ENCODE peak calls at places on chromosome 18, in four cellular contexts. One of them, this sample, is unnamed.
A peak's percentile ranks its signal among the peaks of the same experiment; 100 is the strongest.

GRCh38 chr18:8389391-8390340 is 219.6 kb upstream of the RAB12 start:
- DNase-seq in coronary artery: no peak
- DNase-seq in uterus: peak; percentile 56
- DNase-seq in foreskin fibroblast: peak; percentile 84
- DNase-seq in this sample: no peak

GRCh38 chr18:24212939-24213338 is 74.1 kb downstream of the CABYR start:
- DNase-seq in coronary artery: no peak
- DNase-seq in foreskin fibroblast: peak; percentile 82
- DNase-seq in uterus: no peak
- DNase-seq in this sample: no peak

GRCh38 chr18:79911871-79912270 is 39.6 kb downstream of the SLC66A2 start:
- DNase-seq in coronary artery: no peak
- DNase-seq in foreskin fibroblast: no peak
- DNase-seq in uterus: no peak
- DNase-seq in this sample: no peak

GRCh38 chr18:35890323-35890722 is 82.2 kb upstream of the RMP24 start:
- DNase-seq in coronary artery: no peak
- DNase-seq in uterus: no peak
- DNase-seq in foreskin fibroblast: no peak
- DNase-seq in this sample: no peak

GRCh38 chr18:11857177-11857887 is 6.1 kb downstream of the CHMP1B start:
- DNase-seq in uterus: peak; percentile 48
- DNase-seq in foreskin fibroblast: peak; percentile 98
- DNase-seq in coronary artery: peak; percentile 89
- DNase-seq in this sample: no peak

GRCh38 chr18:77749189-77749588 is 499.5 kb downstream of the GALR1 start:
- DNase-seq in coronary artery: no peak
- DNase-seq in foreskin fibroblast: no peak
- DNase-seq in uterus: no peak
- DNase-seq in this sample: no peak

GRCh38 chr18:11955299-11956029 is 25.8 kb upstream of the IMPA2 start:
- DNase-seq in foreskin fibroblast: peak; percentile 90
- DNase-seq in uterus: peak; percentile 43
- DNase-seq in coronary artery: no peak
- DNase-seq in this sample: no peak

GRCh38 chr18:28793911-28794310 is 617.0 kb upstream of the CDH2 start:
- DNase-seq in coronary artery: no peak
- DNase-seq in foreskin fibroblast: peak; percentile 12
- DNase-seq in uterus: no peak
- DNase-seq in this sample: no peak

GRCh38 chr18:9135912-9136314 is 668 bp upstream of the ANKRD12 start:
- DNase-seq in coronary artery: no peak
- DNase-seq in uterus: no peak
- DNase-seq in foreskin fibroblast: peak; percentile 62
- DNase-seq in this sample: peak; percentile 74

GRCh38 chr18:63683152-63683551 is 19.6 kb upstream of the SERPINB11 start:
- DNase-seq in uterus: no peak
- DNase-seq in coronary artery: no peak
- DNase-seq in foreskin fibroblast: peak; percentile 92
- DNase-seq in this sample: no peak

GRCh38 chr18:32257073-32257780 is 67.4 kb downstream of the MEP1B start:
- DNase-seq in uterus: no peak
- DNase-seq in coronary artery: no peak
- DNase-seq in foreskin fibroblast: no peak
- DNase-seq in this sample: no peak

GRCh38 chr18:30566877-30567276 is 475.7 kb downstream of the DSC3 start:
- DNase-seq in uterus: no peak
- DNase-seq in coronary artery: no peak
- DNase-seq in foreskin fibroblast: no peak
- DNase-seq in this sample: no peak

GRCh38 chr18:8367217-8367988 is 241.8 kb upstream of the RAB12 start:
- DNase-seq in coronary artery: no peak
- DNase-seq in foreskin fibroblast: peak; percentile 51
- DNase-seq in uterus: peak; percentile 26
- DNase-seq in this sample: no peak

GRCh38 chr18:22378672-22379282 is 38.9 kb downstream of the CTAGE1 start:
- DNase-seq in uterus: no peak
- DNase-seq in foreskin fibroblast: peak; percentile 6
- DNase-seq in coronary artery: no peak
- DNase-seq in this sample: no peak

GRCh38 chr18:62485684-62486083 is 37.1 kb upstream of the ZCCHC2 start:
- DNase-seq in foreskin fibroblast: peak; percentile 75
- DNase-seq in coronary artery: no peak
- DNase-seq in uterus: no peak
- DNase-seq in this sample: no peak

GRCh38 chr18:43524260-43524659 is 247.0 kb upstream of the SYT4 start:
- DNase-seq in foreskin fibroblast: no peak
- DNase-seq in coronary artery: no peak
- DNase-seq in uterus: no peak
- DNase-seq in this sample: no peak

GRCh38 chr18:79870369-79871025 is 72.8 kb downstream of the KCNG2 start:
- DNase-seq in uterus: no peak
- DNase-seq in foreskin fibroblast: no peak
- DNase-seq in coronary artery: peak; percentile 63
- DNase-seq in this sample: no peak

GRCh38 chr18:45658756-45659155 is 43.5 kb downstream of the SLC14A2 start:
- DNase-seq in foreskin fibroblast: peak; percentile 86
- DNase-seq in coronary artery: no peak
- DNase-seq in uterus: no peak
- DNase-seq in this sample: no peak

GRCh38 chr18:73791081-73791480 is 356.6 kb downstream of the FBXO15 start:
- DNase-seq in coronary artery: no peak
- DNase-seq in uterus: no peak
- DNase-seq in foreskin fibroblast: peak; percentile 77
- DNase-seq in this sample: no peak

GRCh38 chr18:31176531-31176930 is 13.9 kb upstream of the DSC1 start:
- DNase-seq in coronary artery: no peak
- DNase-seq in foreskin fibroblast: no peak
- DNase-seq in uterus: no peak
- DNase-seq in this sample: no peak

GRCh38 chr18:832085-832681 is 20.1 kb upstream of the YES1 start:
- DNase-seq in foreskin fibroblast: peak; percentile 60
- DNase-seq in coronary artery: no peak
- DNase-seq in uterus: no peak
- DNase-seq in this sample: peak; percentile 56

GRCh38 chr18:7236899-7237298 is 6.0 kb downstream of the LRRC30 start:
- DNase-seq in coronary artery: no peak
- DNase-seq in uterus: no peak
- DNase-seq in foreskin fibroblast: no peak
- DNase-seq in this sample: no peak
- TF ChIP-seq CTCF in coronary artery: no peak
- TF ChIP-seq CTCF in uterus: no peak
- TF ChIP-seq CTCF in foreskin fibroblast: no peak
- TF ChIP-seq CTCF in this sample: no peak

DNA sequence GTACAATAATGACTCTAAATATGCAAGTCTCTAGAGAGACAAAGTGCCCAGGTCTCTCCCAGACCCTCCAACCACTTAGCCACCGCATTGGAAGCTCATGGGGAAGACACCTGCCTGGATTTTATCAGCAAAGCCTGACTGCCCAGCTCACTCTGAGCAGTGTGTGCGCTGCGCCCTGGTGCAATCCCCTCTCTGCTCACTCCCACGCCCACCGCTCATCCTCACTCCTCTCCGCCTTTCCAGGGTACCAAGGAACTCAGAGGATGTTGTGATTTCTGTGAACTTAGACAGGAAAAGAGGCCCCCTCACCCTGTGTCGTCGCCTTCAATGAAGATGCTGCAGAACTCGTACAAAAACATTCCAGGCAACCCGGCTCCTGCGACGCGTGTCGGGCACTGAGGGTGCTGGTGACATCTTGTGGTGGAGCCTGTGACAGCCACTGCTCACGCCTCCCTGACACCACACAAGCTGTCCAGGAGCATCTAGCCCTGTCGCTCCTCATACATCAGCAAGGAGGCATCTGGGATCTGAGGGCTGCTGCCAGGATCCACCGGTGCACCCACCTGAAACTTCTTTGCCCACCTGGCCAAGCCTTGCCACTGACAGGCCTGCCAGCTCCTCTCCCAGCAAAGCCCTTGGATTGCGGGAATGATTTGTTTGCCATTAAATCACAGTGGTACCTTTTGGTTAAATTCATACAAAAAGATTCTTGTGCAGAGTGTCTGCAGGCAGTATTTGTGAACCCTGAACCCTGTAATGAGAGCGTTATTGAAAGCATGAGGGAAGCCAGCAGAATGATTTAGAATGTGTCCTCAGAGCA is 220.4 kb downstream of the ZNF516 start:
- DNase-seq in uterus: no peak
- DNase-seq in foreskin fibroblast: peak; percentile 35
- DNase-seq in coronary artery: no peak
- DNase-seq in this sample: no peak
- TF ChIP-seq CTCF in uterus: peak; percentile 8
- TF ChIP-seq CTCF in foreskin fibroblast: no peak
- TF ChIP-seq CTCF in coronary artery: no peak
- TF ChIP-seq CTCF in this sample: peak; percentile 73

GRCh38 chr18:42137671-42138375 is 182.8 kb downstream of the PIK3C3 start:
- DNase-seq in uterus: no peak
- DNase-seq in coronary artery: no peak
- DNase-seq in foreskin fibroblast: no peak
- DNase-seq in this sample: no peak

DNA sequence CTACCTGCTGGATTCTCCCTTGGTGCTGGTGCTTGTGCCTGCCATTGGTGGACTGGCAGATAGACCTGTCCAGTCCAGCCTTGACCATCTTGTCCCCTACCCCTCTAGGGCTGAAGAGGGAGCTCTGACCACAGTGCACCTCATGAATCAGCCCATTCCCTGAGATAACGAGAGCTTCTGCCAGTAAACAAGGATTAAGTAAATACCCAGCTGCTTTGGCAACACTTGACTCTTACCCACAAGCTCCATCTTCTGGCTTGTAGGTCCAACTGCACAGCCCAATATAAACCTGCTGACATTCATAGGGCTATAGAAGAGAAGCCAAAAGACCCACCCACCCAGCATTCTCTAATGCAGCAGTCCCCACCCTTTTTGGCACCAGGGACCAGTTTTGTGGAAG is 186.4 kb downstream of the PIK3C3 start:
- DNase-seq in coronary artery: no peak
- DNase-seq in foreskin fibroblast: no peak
- DNase-seq in uterus: no peak
- DNase-seq in this sample: no peak
- TF ChIP-seq CTCF in coronary artery: no peak
- TF ChIP-seq CTCF in foreskin fibroblast: no peak
- TF ChIP-seq CTCF in uterus: no peak
- TF ChIP-seq CTCF in this sample: no peak

DNA sequence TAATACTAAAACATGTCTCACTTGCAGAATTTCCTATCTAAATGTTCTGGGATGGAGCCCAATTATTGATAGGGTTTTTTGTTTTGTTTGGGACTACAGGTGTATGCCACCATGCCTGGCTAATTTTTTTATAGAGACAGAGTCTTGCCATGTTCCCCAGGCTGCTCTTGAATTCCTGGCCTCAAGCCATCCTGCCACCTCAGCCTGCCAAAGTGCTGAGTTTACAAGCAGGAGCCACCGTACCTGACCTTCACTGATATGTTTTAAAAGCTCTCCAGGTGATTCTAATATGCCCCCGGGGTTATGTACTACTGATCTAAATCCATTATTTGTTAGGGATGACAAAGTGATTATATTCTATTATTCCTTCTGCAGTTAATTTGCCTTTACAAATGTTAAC is 2.2 kb downstream of the ELAC1 start:
- DNase-seq in foreskin fibroblast: no peak
- DNase-seq in uterus: no peak
- DNase-seq in coronary artery: no peak
- DNase-seq in this sample: no peak
- TF ChIP-seq CTCF in foreskin fibroblast: no peak
- TF ChIP-seq CTCF in uterus: no peak
- TF ChIP-seq CTCF in coronary artery: no peak
- TF ChIP-seq CTCF in this sample: no peak

DNA sequence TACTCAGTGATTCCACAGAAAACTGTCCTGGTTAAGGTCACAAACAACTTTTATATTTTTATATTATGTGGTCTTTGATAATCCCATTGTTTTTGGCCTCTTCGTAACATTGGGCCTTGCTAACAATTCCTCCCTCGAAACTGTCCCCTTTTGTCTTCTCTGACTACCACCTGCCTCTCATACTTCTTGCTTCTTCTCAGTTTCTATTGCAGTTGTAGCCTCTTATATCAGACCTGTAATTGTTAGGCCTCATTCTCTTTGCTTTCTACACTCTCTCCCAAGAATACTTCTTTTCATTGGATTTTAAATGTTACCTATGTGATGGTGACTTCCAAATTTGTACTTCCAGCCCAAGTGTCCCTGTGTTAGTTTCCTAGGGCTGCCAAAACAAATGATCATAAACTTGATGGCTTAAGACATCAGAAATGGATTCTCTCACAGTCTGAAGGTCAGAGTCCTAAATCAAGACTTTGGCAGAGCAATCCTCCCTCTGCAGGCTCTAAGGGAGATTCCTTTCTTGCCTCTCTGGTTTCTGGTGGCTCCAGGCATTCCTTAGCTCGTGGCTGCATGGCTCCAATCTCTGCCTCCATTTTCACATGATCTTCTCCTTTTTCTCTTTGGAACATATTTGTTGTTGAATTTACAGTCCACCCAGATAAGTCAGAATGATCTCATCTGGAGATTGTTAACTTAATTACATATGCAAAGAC is 44.5 kb downstream of the MC4R start:
- DNase-seq in coronary artery: no peak
- DNase-seq in uterus: no peak
- DNase-seq in foreskin fibroblast: no peak
- DNase-seq in this sample: no peak
- TF ChIP-seq CTCF in coronary artery: no peak
- TF ChIP-seq CTCF in uterus: no peak
- TF ChIP-seq CTCF in foreskin fibroblast: no peak
- TF ChIP-seq CTCF in this sample: no peak

GRCh38 chr18:59517446-59518171 is 158.5 kb upstream of the LMAN1 start:
- DNase-seq in foreskin fibroblast: peak; percentile 58
- DNase-seq in coronary artery: no peak
- DNase-seq in uterus: no peak
- DNase-seq in this sample: no peak
- TF ChIP-seq CTCF in foreskin fibroblast: no peak
- TF ChIP-seq CTCF in coronary artery: no peak
- TF ChIP-seq CTCF in uterus: no peak
- TF ChIP-seq CTCF in this sample: no peak

DNA sequence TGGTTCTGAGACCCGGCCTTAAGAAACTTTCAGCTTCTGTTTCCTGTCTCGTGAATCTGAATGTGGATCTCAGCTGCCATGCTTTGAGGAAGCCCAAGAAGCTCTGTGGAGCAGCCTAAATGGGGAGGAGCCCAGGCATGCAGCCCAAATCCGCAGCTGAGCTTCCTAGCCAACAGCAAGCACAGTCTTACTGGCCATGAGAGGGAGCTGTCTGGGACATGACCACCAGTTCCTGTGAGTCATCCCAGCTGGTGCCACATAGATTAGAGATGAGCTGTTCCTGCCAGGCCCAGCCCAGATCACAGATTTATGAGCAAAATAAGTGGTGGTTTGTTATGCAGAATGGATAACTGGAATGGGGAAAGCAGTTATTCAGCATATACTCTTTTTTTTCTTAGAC is 224.4 kb upstream of the APCDD1 start:
- DNase-seq in foreskin fibroblast: peak; percentile 97
- DNase-seq in coronary artery: no peak
- DNase-seq in uterus: no peak
- DNase-seq in this sample: no peak
- TF ChIP-seq CTCF in foreskin fibroblast: peak; percentile 45
- TF ChIP-seq CTCF in coronary artery: no peak
- TF ChIP-seq CTCF in uterus: no peak
- TF ChIP-seq CTCF in this sample: no peak